ENCODE peak calls at places on chromosome 15, in six cellular contexts. H, M, K, C, J and T are unnamed samples.

GRCh38 chr15:89654847-89655805 is at the start of gene KIF7:
- DNase-seq in H (no peak), M (no peak), K (no peak), C (no peak), J (no peak), T (no peak)

GRCh38 chr15:69760263-69760855 is 307.7 kb downstream of the RPLP1 start:
- DNase-seq in H (peak; percentile 12), M (peak; percentile 21), K (no peak), C (no peak), J (no peak), T (no peak)

GRCh38 chr15:79853492-79854328 is 43.1 kb downstream of the MTHFS start:
- DNase-seq in H (peak; percentile 86), M (peak; percentile 64), K (peak; percentile 52), C (peak; percentile 69), J (peak; percentile 81), T (peak; percentile 47)

GRCh38 chr15:60781211-60781713 is 302.3 kb upstream of the ICE2 start:
- DNase-seq in H (peak; percentile 7), M (no peak), K (no peak), C (no peak), J (no peak), T (peak; percentile 85)

GRCh38 chr15:94255540-94255939 is 24.2 kb downstream of the MCTP2 start:
- DNase-seq in H (no peak), M (no peak), K (no peak), C (no peak), J (no peak), T (no peak)

GRCh38 chr15:95799286-95800187 is 531.0 kb upstream of the NR2F2 start:
- DNase-seq in H (no peak), M (no peak), K (no peak), C (no peak), J (peak; percentile 55), T (no peak)

GRCh38 chr15:81284256-81285031 is 39.5 kb downstream of the STARD5 start:
- DNase-seq in H (peak; percentile 31), M (peak; percentile 49), K (no peak), C (no peak), J (no peak), T (peak; percentile 62)

GRCh38 chr15:98760112-98760826 is 111.9 kb downstream of the IGF1R start:
- DNase-seq in H (no peak), M (no peak), K (no peak), C (no peak), J (no peak), T (no peak)

GRCh38 chr15:99143655-99144610 is 39.1 kb downstream of the SYNM start:
- DNase-seq in H (no peak), M (no peak), K (peak; percentile 93), C (no peak), J (no peak), T (peak; percentile 59)

GRCh38 chr15:32786906-32787305 is 69.1 kb downstream of the GREM1 start:
- DNase-seq in H (no peak), M (no peak), K (no peak), C (no peak), J (no peak), T (no peak)

GRCh38 chr15:62850791-62851291 is 191.7 kb upstream of the TPM1 start:
- DNase-seq in H (no peak), M (no peak), K (no peak), C (no peak), J (peak; percentile 56), T (peak; percentile 52)

GRCh38 chr15:31272558-31273257 is 53.9 kb upstream of the KLF13 start:
- DNase-seq in H (no peak), M (no peak), K (peak; percentile 26), C (no peak), J (no peak), T (peak; percentile 81)

GRCh38 chr15:35713733-35714132 is 167.8 kb upstream of the DPH6 start:
- DNase-seq in H (no peak), M (no peak), K (no peak), C (no peak), J (no peak), T (no peak)

GRCh38 chr15:49741721-49742120 is 120.9 kb downstream of the DTWD1 start:
- DNase-seq in H (no peak), M (no peak), K (no peak), C (no peak), J (no peak), T (no peak)

GRCh38 chr15:65580287-65580686 is 30.6 kb downstream of the INTS14 start:
- DNase-seq in H (no peak), M (no peak), K (no peak), C (no peak), J (peak; percentile 29), T (no peak)

GRCh38 chr15:92902723-92903587 is 2.8 kb downstream of the CHD2 start:
- DNase-seq in H (peak; percentile 57), M (peak; percentile 58), K (no peak), C (no peak), J (no peak), T (no peak)

GRCh38 chr15:78987891-78988360 is 43.1 kb upstream of the CTSH start:
- DNase-seq in H (no peak), M (no peak), K (no peak), C (no peak), J (no peak), T (no peak)

GRCh38 chr15:100835626-100836025 is 44.0 kb upstream of the ALDH1A3 start:
- DNase-seq in H (no peak), M (no peak), K (no peak), C (no peak), J (no peak), T (no peak)

GRCh38 chr15:78454992-78455391 is 17.0 kb downstream of the IREB2 start:
- DNase-seq in H (peak; percentile 37), M (no peak), K (no peak), C (no peak), J (no peak), T (no peak)

GRCh38 chr15:50685191-50685975 is 1.2 kb downstream of the TRPM7 start:
- DNase-seq in H (peak; percentile 2), M (no peak), K (no peak), C (no peak), J (no peak), T (no peak)

GRCh38 chr15:85314653-85315052 is 65.8 kb upstream of the AKAP13 start:
- DNase-seq in H (no peak), M (no peak), K (no peak), C (no peak), J (no peak), T (no peak)

GRCh38 chr15:85314139-85314538 is 66.3 kb upstream of the AKAP13 start:
- DNase-seq in H (no peak), M (no peak), K (no peak), C (no peak), J (no peak), T (no peak)

GRCh38 chr15:85316244-85316934 is 64.0 kb upstream of the AKAP13 start:
- DNase-seq in H (peak; percentile 50), M (no peak), K (no peak), C (no peak), J (no peak), T (no peak)

GRCh38 chr15:85318732-85319076 is 61.7 kb upstream of the AKAP13 start:
- DNase-seq in H (no peak), M (no peak), K (no peak), C (no peak), J (no peak), T (no peak)

GRCh38 chr15:85318048-85318731 is 62.2 kb upstream of the AKAP13 start:
- DNase-seq in H (peak; percentile 91), M (peak; percentile 26), K (no peak), C (no peak), J (peak; percentile 82), T (peak; percentile 29)
- TF ChIP-seq CTCF in H (peak; percentile 16), M (peak; percentile 22), K (no peak), C (no peak), J (peak; percentile 32), T (no peak)

GRCh38 chr15:72117698-72118399 is at the start of gene MYO9A:
- DNase-seq in H (peak; percentile 99), M (peak; percentile 98), K (peak; percentile 99), C (peak; percentile 96), J (peak; percentile 96), T (peak; percentile 97)
- TF ChIP-seq CTCF in H (peak; percentile 7), M (no peak), K (peak; percentile 13), C (peak; percentile 35), J (no peak), T (no peak)

DNA sequence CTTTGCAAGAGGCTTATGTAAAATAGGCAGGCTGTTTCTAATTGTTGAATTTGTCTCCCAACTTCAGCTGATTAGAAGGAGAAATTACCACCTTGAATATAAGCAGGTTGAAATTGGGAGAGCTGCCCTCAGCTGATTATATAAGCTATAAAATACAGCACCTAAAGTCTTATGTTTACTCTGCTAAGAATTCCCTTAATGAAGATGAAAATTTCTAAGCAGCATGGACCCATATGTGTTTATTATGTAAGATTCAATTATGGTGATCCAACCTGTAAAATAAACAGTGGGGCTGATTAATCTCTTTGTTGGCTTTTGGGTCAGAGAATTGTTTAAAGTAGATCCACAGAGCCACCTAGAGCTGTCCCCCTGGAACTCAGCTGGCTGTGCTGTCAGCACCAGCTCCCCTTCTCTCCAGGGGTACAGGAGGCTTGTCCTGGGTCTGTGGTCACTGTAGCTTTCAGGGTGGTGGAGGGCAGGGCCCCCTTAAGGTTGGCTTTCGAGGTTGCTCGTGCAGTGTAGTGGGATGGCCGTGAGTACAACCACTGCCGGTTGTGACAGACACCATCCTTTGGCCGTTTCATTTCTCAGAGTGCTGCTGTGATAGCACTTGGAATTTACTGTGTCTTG is 9.5 kb downstream of the SLCO3A1 start:
- DNase-seq in H (no peak), M (no peak), K (no peak), C (no peak), J (no peak), T (no peak)
- TF ChIP-seq CTCF in H (no peak), M (no peak), K (no peak), C (no peak), J (no peak), T (no peak)

GRCh38 chr15:77094397-77095030 is 23.6 kb upstream of the TSPAN3 start:
- DNase-seq in H (no peak), M (no peak), K (no peak), C (no peak), J (no peak), T (no peak)
- TF ChIP-seq CTCF in H (peak; percentile 27), M (peak; percentile 25), K (no peak), C (no peak), J (peak; percentile 8), T (no peak)